ENCODE peak calls at places on chromosomes 13 and 19, in four cellular contexts. D is RWPE1; W is ovary; I is effector memory CD4-positive, alpha-beta T cell. J is an unnamed sample.

GRCh38 chr13:47798194-47798593 is 202.9 kb downstream of the SUCLA2 start:
- DNase-seq in D (no peak), W (no peak), I (no peak), J (no peak)

GRCh38 chr19:55116232-55117062 is 990 bp downstream of the PPP1R12C start:
- DNase-seq in D (peak; percentile 57), W (peak; percentile 72), I (peak; percentile 17), J (peak; percentile 62)

GRCh38 chr19:7705387-7706187 is 3.7 kb upstream of the FCER2 start:
- DNase-seq in D (no peak), W (no peak), I (peak; percentile 62), J (peak; percentile 50)

GRCh38 chr19:19321143-19321577 is 531 bp downstream of the MAU2 start:
- DNase-seq in D (no peak), W (no peak), I (no peak), J (no peak)

GRCh38 chr19:46787331-46788100 is 878 bp downstream of the SLC1A5 start:
- DNase-seq in D (peak; percentile 64), W (peak; percentile 73), I (peak; percentile 10), J (peak; percentile 31)

GRCh38 chr13:80979035-80979641 is 638.2 kb upstream of the SPRY2 start:
- DNase-seq in D (peak; percentile 46), W (no peak), I (no peak), J (no peak)

GRCh38 chr13:19587635-19588300 is 26.4 kb upstream of the TPTE2 start:
- DNase-seq in D (no peak), W (no peak), I (no peak), J (peak; percentile 21)

GRCh38 chr13:111460548-111461444 is 140.4 kb downstream of the TEX29 start:
- DNase-seq in D (peak; percentile 35), W (no peak), I (no peak), J (no peak)

GRCh38 chr19:40241125-40241808 is 14.8 kb upstream of the CCNP start:
- DNase-seq in D (no peak), W (no peak), I (no peak), J (no peak)
- H3K27ac ChIP-seq in D (no peak overlapping the region), W (no peak overlapping the region), I (no peak overlapping the region), J (no peak overlapping the region)

GRCh38 chr19:34313188-34313587 is 51.8 kb upstream of the GPI start:
- DNase-seq in D (peak; percentile 67), W (no peak), I (no peak), J (no peak)
- H3K27ac ChIP-seq in D (peak overlapping the region; percentile 48), W (no peak overlapping the region), I (no peak overlapping the region), J (no peak overlapping the region)

GRCh38 chr19:33906578-33907335 is 110.1 kb downstream of the KCTD15 start:
- DNase-seq in D (peak; percentile 29), W (no peak), I (no peak), J (no peak)
- H3K27ac ChIP-seq in D (no peak overlapping the region), W (no peak overlapping the region), I (no peak overlapping the region), J (no peak overlapping the region)

DNA sequence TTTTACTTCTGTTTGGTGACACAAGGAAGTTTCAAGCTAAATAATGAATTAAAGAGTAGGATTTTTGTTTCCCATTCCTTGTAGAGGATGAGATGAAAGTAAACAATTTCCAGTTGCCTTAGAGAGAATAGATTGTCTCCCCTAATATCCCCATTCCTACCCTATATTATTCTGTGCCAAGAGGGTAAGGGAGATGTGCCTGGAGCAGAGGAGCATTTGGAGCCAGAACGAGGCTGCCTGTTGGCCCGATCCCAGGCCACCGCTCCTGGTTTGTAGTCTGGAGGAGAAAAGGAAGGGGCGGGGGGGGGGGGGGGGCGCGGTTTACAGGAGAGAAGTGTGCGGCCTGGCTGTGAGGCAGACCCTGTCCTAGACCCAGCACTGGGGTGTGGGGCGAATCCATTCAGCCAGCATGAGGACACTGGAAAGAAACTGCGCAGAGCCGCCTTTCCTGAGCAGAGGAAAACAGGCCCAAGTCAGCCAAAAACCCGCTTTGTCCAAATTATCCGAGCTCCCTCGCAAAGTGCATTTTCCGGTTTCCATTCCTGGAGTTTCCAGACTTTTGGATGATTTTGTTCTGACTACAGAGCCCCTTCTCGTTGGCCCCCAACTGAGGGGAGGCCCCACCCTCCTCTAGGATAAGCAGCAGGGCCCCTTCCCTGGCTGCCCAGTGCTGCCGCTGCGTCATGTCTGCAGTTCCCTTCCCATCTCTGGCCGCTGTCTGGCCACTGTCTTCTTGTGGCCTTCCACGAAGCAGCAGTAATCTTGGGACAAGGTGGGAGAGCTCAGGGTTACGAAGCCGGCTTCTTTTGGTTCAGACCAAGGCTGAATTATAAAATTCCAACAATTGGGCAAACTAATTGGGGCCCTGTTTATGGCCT is 23.0 kb downstream of the NFIX start:
- DNase-seq in D (no peak), W (peak; percentile 85), I (no peak), J (no peak)
- H3K27ac ChIP-seq in D (peak overlapping the region; percentile 98), W (peak overlapping the region; percentile 78), I (no peak overlapping the region), J (peak overlapping the region; percentile 39)

GRCh38 chr19:57165846-57166245 is 1.4 kb downstream of the DUXA start:
- DNase-seq in D (peak; percentile 11), W (no peak), I (no peak), J (no peak)

GRCh38 chr19:57167385-57167784 is at the start of gene DUXA:
- DNase-seq in D (no peak), W (no peak), I (no peak), J (no peak)

GRCh38 chr19:57171551-57172081 is 4.3 kb upstream of the DUXA start:
- DNase-seq in D (peak; percentile 7), W (peak; percentile 34), I (peak; percentile 9), J (peak; percentile 17)
- H3K27ac ChIP-seq in D (no peak overlapping the region), W (no peak overlapping the region), I (no peak overlapping the region), J (no peak overlapping the region)

J was measured in CD8-positive, alpha-beta memory T cell.